ENCODE peak calls at places on chromosomes 11 and 22, in eight cellular contexts. One of them, this sample, is unnamed.

GRCh38 chr22:42269407-42270177 is 861 bp downstream of the TCF20 start:
- DNase-seq in tibial nerve: no peak
- DNase-seq in mucosa of descending colon: peak; percentile 82
- DNase-seq in left lung: peak; percentile 74
- DNase-seq in GM23248: peak; percentile 59
- DNase-seq in CD8-positive, alpha-beta memory T cell: peak; percentile 72
- DNase-seq in heart left ventricle: peak; percentile 50
- DNase-seq in iPS DF 6.9: no peak
- DNase-seq in this sample: peak; percentile 37

GRCh38 chr11:2295971-2296912 is 5.5 kb downstream of the C11orf21 start:
- DNase-seq in tibial nerve: no peak
- DNase-seq in mucosa of descending colon: peak; percentile 0
- DNase-seq in left lung: no peak
- DNase-seq in GM23248: no peak
- DNase-seq in CD8-positive, alpha-beta memory T cell: no peak
- DNase-seq in heart left ventricle: peak; percentile 22
- DNase-seq in iPS DF 6.9: no peak
- DNase-seq in this sample: no peak

GRCh38 chr11:8833568-8834275 is 77.3 kb upstream of the AKIP1 start:
- DNase-seq in tibial nerve: no peak
- DNase-seq in mucosa of descending colon: no peak
- DNase-seq in left lung: no peak
- DNase-seq in GM23248: peak; percentile 82
- DNase-seq in CD8-positive, alpha-beta memory T cell: no peak
- DNase-seq in heart left ventricle: no peak
- DNase-seq in iPS DF 6.9: no peak
- DNase-seq in this sample: no peak

GRCh38 chr11:125229916-125230315 is 65.4 kb downstream of the PKNOX2 start:
- DNase-seq in tibial nerve: no peak
- DNase-seq in mucosa of descending colon: no peak
- DNase-seq in left lung: no peak
- DNase-seq in GM23248: no peak
- DNase-seq in CD8-positive, alpha-beta memory T cell: no peak
- DNase-seq in heart left ventricle: no peak
- DNase-seq in iPS DF 6.9: no peak
- DNase-seq in this sample: no peak

GRCh38 chr11:2097998-2098690 is 41.0 kb downstream of the IGF2 start:
- DNase-seq in tibial nerve: no peak
- DNase-seq in mucosa of descending colon: no peak
- DNase-seq in left lung: no peak
- DNase-seq in GM23248: no peak
- DNase-seq in CD8-positive, alpha-beta memory T cell: no peak
- DNase-seq in heart left ventricle: no peak
- DNase-seq in iPS DF 6.9: no peak
- DNase-seq in this sample: no peak

GRCh38 chr11:5600374-5600851 is 4.0 kb downstream of the TRIM6 start:
- DNase-seq in tibial nerve: peak; percentile 64
- DNase-seq in mucosa of descending colon: peak; percentile 79
- DNase-seq in left lung: peak; percentile 77
- DNase-seq in GM23248: peak; percentile 94
- DNase-seq in CD8-positive, alpha-beta memory T cell: peak; percentile 44
- DNase-seq in heart left ventricle: peak; percentile 72
- DNase-seq in iPS DF 6.9: peak; percentile 58
- DNase-seq in this sample: peak; percentile 83

GRCh38 chr22:20085651-20086050 is 5.6 kb downstream of the DGCR8 start:
- DNase-seq in tibial nerve: no peak
- DNase-seq in mucosa of descending colon: no peak
- DNase-seq in left lung: no peak
- DNase-seq in GM23248: no peak
- DNase-seq in CD8-positive, alpha-beta memory T cell: no peak
- DNase-seq in heart left ventricle: no peak
- DNase-seq in iPS DF 6.9: no peak
- DNase-seq in this sample: no peak

GRCh38 chr11:101915811-101916291 is 471 bp downstream of the ANGPTL5 start:
- DNase-seq in tibial nerve: peak; percentile 67
- DNase-seq in mucosa of descending colon: no peak
- DNase-seq in left lung: no peak
- DNase-seq in GM23248: peak; percentile 80
- DNase-seq in CD8-positive, alpha-beta memory T cell: no peak
- DNase-seq in heart left ventricle: no peak
- DNase-seq in iPS DF 6.9: no peak
- DNase-seq in this sample: no peak

GRCh38 chr22:38204784-38205183 is 3.0 kb downstream of the MAFF start:
- DNase-seq in tibial nerve: no peak
- DNase-seq in mucosa of descending colon: no peak
- DNase-seq in left lung: no peak
- DNase-seq in GM23248: peak; percentile 31
- DNase-seq in CD8-positive, alpha-beta memory T cell: no peak
- DNase-seq in heart left ventricle: no peak
- DNase-seq in iPS DF 6.9: no peak
- DNase-seq in this sample: no peak

GRCh38 chr11:46290021-46290420 is 12.6 kb downstream of the CREB3L1 start:
- DNase-seq in tibial nerve: no peak
- DNase-seq in mucosa of descending colon: no peak
- DNase-seq in left lung: no peak
- DNase-seq in GM23248: no peak
- DNase-seq in CD8-positive, alpha-beta memory T cell: no peak
- DNase-seq in heart left ventricle: peak; percentile 21
- DNase-seq in iPS DF 6.9: no peak
- DNase-seq in this sample: no peak

GRCh38 chr22:29225422-29226090 is 19.9 kb downstream of the EMID1 start:
- DNase-seq in tibial nerve: peak; percentile 56
- DNase-seq in mucosa of descending colon: peak; percentile 42
- DNase-seq in left lung: peak; percentile 49
- DNase-seq in GM23248: peak; percentile 69
- DNase-seq in CD8-positive, alpha-beta memory T cell: no peak
- DNase-seq in heart left ventricle: peak; percentile 73
- DNase-seq in iPS DF 6.9: no peak
- DNase-seq in this sample: peak; percentile 86

GRCh38 chr22:39416319-39416718 is 16.7 kb downstream of the TAB1 start:
- DNase-seq in tibial nerve: no peak
- DNase-seq in mucosa of descending colon: no peak
- DNase-seq in left lung: no peak
- DNase-seq in GM23248: no peak
- DNase-seq in CD8-positive, alpha-beta memory T cell: peak; percentile 50
- DNase-seq in heart left ventricle: no peak
- DNase-seq in iPS DF 6.9: no peak
- DNase-seq in this sample: no peak

GRCh38 chr22:25718109-25718830 is 23.7 kb upstream of the MYO18B start:
- DNase-seq in tibial nerve: no peak
- DNase-seq in mucosa of descending colon: no peak
- DNase-seq in left lung: no peak
- DNase-seq in GM23248: no peak
- DNase-seq in CD8-positive, alpha-beta memory T cell: no peak
- DNase-seq in heart left ventricle: no peak
- DNase-seq in iPS DF 6.9: no peak
- DNase-seq in this sample: no peak

GRCh38 chr11:11568651-11569229 is 53.1 kb downstream of the GALNT18 start:
- DNase-seq in tibial nerve: no peak
- DNase-seq in mucosa of descending colon: no peak
- DNase-seq in left lung: no peak
- DNase-seq in GM23248: no peak
- DNase-seq in CD8-positive, alpha-beta memory T cell: no peak
- DNase-seq in heart left ventricle: no peak
- DNase-seq in iPS DF 6.9: no peak
- DNase-seq in this sample: no peak

GRCh38 chr11:11571893-11572292 is 49.9 kb downstream of the GALNT18 start:
- DNase-seq in tibial nerve: no peak
- DNase-seq in mucosa of descending colon: no peak
- DNase-seq in left lung: no peak
- DNase-seq in GM23248: no peak
- DNase-seq in CD8-positive, alpha-beta memory T cell: no peak
- DNase-seq in heart left ventricle: no peak
- DNase-seq in iPS DF 6.9: no peak
- DNase-seq in this sample: no peak

GRCh38 chr11:11570823-11571222 is 51.0 kb downstream of the GALNT18 start:
- DNase-seq in tibial nerve: no peak
- DNase-seq in mucosa of descending colon: no peak
- DNase-seq in left lung: no peak
- DNase-seq in GM23248: no peak
- DNase-seq in CD8-positive, alpha-beta memory T cell: no peak
- DNase-seq in heart left ventricle: no peak
- DNase-seq in iPS DF 6.9: no peak
- DNase-seq in this sample: no peak

GRCh38 chr11:11567862-11568650 is 53.7 kb downstream of the GALNT18 start:
- DNase-seq in tibial nerve: no peak
- DNase-seq in mucosa of descending colon: no peak
- DNase-seq in left lung: no peak
- DNase-seq in GM23248: peak; percentile 51
- DNase-seq in CD8-positive, alpha-beta memory T cell: no peak
- DNase-seq in heart left ventricle: no peak
- DNase-seq in iPS DF 6.9: no peak
- DNase-seq in this sample: no peak

DNA sequence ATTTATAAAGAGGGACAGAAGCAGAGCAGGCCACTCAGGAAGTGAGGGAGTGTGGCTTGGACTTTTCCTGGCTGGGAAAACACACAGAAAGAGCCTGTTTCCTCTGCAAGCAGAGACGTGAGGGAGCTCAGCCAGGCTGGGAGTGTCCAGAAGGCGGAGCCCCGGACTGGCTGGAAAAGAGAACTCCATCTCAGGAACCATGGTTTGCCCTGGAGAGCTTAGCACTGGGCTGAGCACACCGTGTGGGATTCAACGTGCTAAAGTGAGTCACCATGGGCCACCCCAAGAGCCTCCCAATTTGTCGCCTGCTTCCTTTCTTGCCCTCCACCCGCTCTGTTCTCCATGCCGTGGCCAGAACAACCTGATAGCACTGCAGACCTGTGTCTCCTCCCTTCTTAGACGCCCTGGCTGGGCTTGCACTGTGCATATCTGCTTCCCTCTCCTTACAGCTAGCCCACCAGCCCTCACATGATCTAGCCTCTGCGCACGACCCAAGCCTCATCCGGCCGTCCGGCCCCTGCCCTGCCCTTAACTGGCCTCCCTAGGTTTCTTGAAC is 51.8 kb downstream of the GALNT18 start:
- DNase-seq in tibial nerve: peak; percentile 54
- DNase-seq in mucosa of descending colon: peak; percentile 55
- DNase-seq in left lung: peak; percentile 64
- DNase-seq in GM23248: peak; percentile 50
- DNase-seq in CD8-positive, alpha-beta memory T cell: no peak
- DNase-seq in heart left ventricle: peak; percentile 80
- DNase-seq in iPS DF 6.9: no peak
- DNase-seq in this sample: peak; percentile 93
- H3K4me1 ChIP-seq in tibial nerve: peaks cover 5% of the 10 kb centered on the region
- H3K4me1 ChIP-seq in mucosa of descending colon: no peaks in the 10 kb centered on the region
- H3K4me1 ChIP-seq in left lung: peaks cover 9% of the 10 kb centered on the region
- H3K4me1 ChIP-seq in GM23248: no peaks in the 10 kb centered on the region
- H3K4me1 ChIP-seq in CD8-positive, alpha-beta memory T cell: no peaks in the 10 kb centered on the region
- H3K4me1 ChIP-seq in heart left ventricle: peaks cover 17% of the 10 kb centered on the region
- H3K4me1 ChIP-seq in iPS DF 6.9: no peaks in the 10 kb centered on the region
- H3K4me1 ChIP-seq in this sample: peaks cover 10% of the 10 kb centered on the region

DNA sequence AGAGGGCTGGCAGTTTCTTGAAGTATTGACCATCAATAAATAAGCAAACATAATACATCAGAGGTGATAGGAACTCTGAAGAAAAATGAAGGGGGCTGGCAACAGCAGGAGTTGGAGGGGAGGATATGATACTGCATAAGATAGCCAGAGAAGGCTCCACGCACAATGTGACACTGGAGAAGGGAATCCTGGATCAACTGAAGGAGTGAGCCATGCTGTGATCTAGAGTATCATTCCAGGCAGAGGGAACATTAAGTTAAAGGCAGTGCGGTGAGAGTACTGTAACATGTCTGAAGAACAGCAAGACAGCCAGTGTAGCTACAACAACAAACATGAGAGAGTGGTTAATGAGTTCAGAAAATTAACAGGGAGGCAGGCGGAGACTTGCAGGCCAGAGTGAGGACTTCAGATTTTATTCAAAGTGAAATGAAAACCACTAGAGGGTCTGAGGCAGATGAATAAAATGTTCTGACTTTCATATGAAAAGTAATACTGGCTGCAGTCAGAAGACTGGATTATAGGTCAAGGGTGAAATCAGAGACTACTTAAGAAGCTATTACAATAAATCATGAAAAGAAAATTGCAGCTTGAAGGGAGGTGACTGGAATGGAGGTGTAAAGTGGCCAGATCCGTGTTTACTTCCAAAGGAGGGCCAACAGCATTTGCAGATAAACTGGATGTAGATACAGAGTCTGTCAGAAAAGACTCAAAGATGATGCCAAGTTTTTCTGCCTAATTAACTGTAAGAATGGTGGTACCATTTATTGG is 49.4 kb downstream of the RRAS2 start:
- DNase-seq in tibial nerve: no peak
- DNase-seq in mucosa of descending colon: no peak
- DNase-seq in left lung: no peak
- DNase-seq in GM23248: no peak
- DNase-seq in CD8-positive, alpha-beta memory T cell: no peak
- DNase-seq in heart left ventricle: no peak
- DNase-seq in iPS DF 6.9: no peak
- DNase-seq in this sample: no peak
- H3K4me1 ChIP-seq in tibial nerve: no peaks in the 10 kb centered on the region
- H3K4me1 ChIP-seq in mucosa of descending colon: peaks cover 28% of the 10 kb centered on the region
- H3K4me1 ChIP-seq in left lung: peaks cover 6% of the 10 kb centered on the region
- H3K4me1 ChIP-seq in GM23248: peaks cover 73% of the 10 kb centered on the region
- H3K4me1 ChIP-seq in CD8-positive, alpha-beta memory T cell: peaks cover 30% of the 10 kb centered on the region
- H3K4me1 ChIP-seq in heart left ventricle: no peaks in the 10 kb centered on the region
- H3K4me1 ChIP-seq in iPS DF 6.9: peaks cover 8% of the 10 kb centered on the region
- H3K4me1 ChIP-seq in this sample: peaks cover 9% of the 10 kb centered on the region

GRCh38 chr22:17924076-17924475 is 100.3 kb downstream of the MICAL3 start:
- DNase-seq in tibial nerve: no peak
- DNase-seq in mucosa of descending colon: no peak
- DNase-seq in left lung: no peak
- DNase-seq in GM23248: no peak
- DNase-seq in CD8-positive, alpha-beta memory T cell: no peak
- DNase-seq in heart left ventricle: no peak
- DNase-seq in iPS DF 6.9: no peak
- DNase-seq in this sample: no peak

GRCh38 chr22:17924735-17925727 is 99.3 kb downstream of the MICAL3 start:
- DNase-seq in tibial nerve: no peak
- DNase-seq in mucosa of descending colon: no peak
- DNase-seq in left lung: no peak
- DNase-seq in GM23248: no peak
- DNase-seq in CD8-positive, alpha-beta memory T cell: no peak
- DNase-seq in heart left ventricle: no peak
- DNase-seq in iPS DF 6.9: no peak
- DNase-seq in this sample: no peak

GRCh38 chr22:17921871-17922821 is 102.2 kb downstream of the MICAL3 start:
- DNase-seq in tibial nerve: no peak
- DNase-seq in mucosa of descending colon: peak; percentile 37
- DNase-seq in left lung: peak; percentile 43
- DNase-seq in GM23248: no peak
- DNase-seq in CD8-positive, alpha-beta memory T cell: no peak
- DNase-seq in heart left ventricle: peak; percentile 74
- DNase-seq in iPS DF 6.9: peak; percentile 68
- DNase-seq in this sample: no peak

GRCh38 chr22:17920992-17921650 is 103.2 kb downstream of the MICAL3 start:
- DNase-seq in tibial nerve: no peak
- DNase-seq in mucosa of descending colon: no peak
- DNase-seq in left lung: no peak
- DNase-seq in GM23248: peak; percentile 12
- DNase-seq in CD8-positive, alpha-beta memory T cell: no peak
- DNase-seq in heart left ventricle: no peak
- DNase-seq in iPS DF 6.9: no peak
- DNase-seq in this sample: no peak

GRCh38 chr22:17922925-17923898 is 101.1 kb downstream of the MICAL3 start:
- DNase-seq in tibial nerve: no peak
- DNase-seq in mucosa of descending colon: no peak
- DNase-seq in left lung: no peak
- DNase-seq in GM23248: peak; percentile 56
- DNase-seq in CD8-positive, alpha-beta memory T cell: no peak
- DNase-seq in heart left ventricle: no peak
- DNase-seq in iPS DF 6.9: no peak
- DNase-seq in this sample: no peak
- H3K4me1 ChIP-seq in tibial nerve: peaks cover 58% of the 10 kb centered on the region
- H3K4me1 ChIP-seq in mucosa of descending colon: peaks cover 40% of the 10 kb centered on the region
- H3K4me1 ChIP-seq in left lung: peaks cover 29% of the 10 kb centered on the region
- H3K4me1 ChIP-seq in GM23248: peaks cover 34% of the 10 kb centered on the region
- H3K4me1 ChIP-seq in CD8-positive, alpha-beta memory T cell: no peaks in the 10 kb centered on the region
- H3K4me1 ChIP-seq in heart left ventricle: peaks cover 27% of the 10 kb centered on the region
- H3K4me1 ChIP-seq in iPS DF 6.9: peaks cover 12% of the 10 kb centered on the region
- H3K4me1 ChIP-seq in this sample: peaks cover 44% of the 10 kb centered on the region

GRCh38 chr11:14446701-14447169 is 52.9 kb downstream of the COPB1 start:
- DNase-seq in tibial nerve: no peak
- DNase-seq in mucosa of descending colon: no peak
- DNase-seq in left lung: no peak
- DNase-seq in GM23248: peak; percentile 80
- DNase-seq in CD8-positive, alpha-beta memory T cell: no peak
- DNase-seq in heart left ventricle: no peak
- DNase-seq in iPS DF 6.9: no peak
- DNase-seq in this sample: no peak
- H3K4me1 ChIP-seq in tibial nerve: no peaks in the 10 kb centered on the region
- H3K4me1 ChIP-seq in mucosa of descending colon: no peaks in the 10 kb centered on the region
- H3K4me1 ChIP-seq in left lung: no peaks in the 10 kb centered on the region
- H3K4me1 ChIP-seq in GM23248: peaks cover 76% of the 10 kb centered on the region
- H3K4me1 ChIP-seq in CD8-positive, alpha-beta memory T cell: peaks cover 6% of the 10 kb centered on the region
- H3K4me1 ChIP-seq in heart left ventricle: no peaks in the 10 kb centered on the region
- H3K4me1 ChIP-seq in iPS DF 6.9: no peaks in the 10 kb centered on the region
- H3K4me1 ChIP-seq in this sample: peaks cover 2% of the 10 kb centered on the region